ENCODE peak calls at places on chromosomes 11 and 22, in four cellular contexts. T is stomach; F is amniotic stem cell; C is stimulated activated CD8-positive, alpha-beta memory T cell treated with anti-CD3 and anti-CD28 coated beads, Interleukin-4, amount 100 ng/mL, for 4 hours. M is an unnamed sample.

GRCh38 chr11:134541951-134542350 is 129.9 kb upstream of the B3GAT1 start:
- DNase-seq in T (no peak), C (no peak), F (no peak), M (no peak)

GRCh38 chr11:68297812-68298658 is 14.4 kb upstream of the LRP5 start:
- DNase-seq in T (peak), C (peak), F (no peak), M (peak)

GRCh38 chr11:106087815-106088435 is 10.5 kb downstream of the AASDHPPT start:
- DNase-seq in T (peak), F (peak), C (no peak), M (peak)

GRCh38 chr22:46449116-46449691 is 88.2 kb downstream of the CELSR1 start:
- DNase-seq in F (no peak), T (no peak), C (no peak), M (no peak)

GRCh38 chr11:108253176-108253575 is 30.3 kb downstream of the ATM start:
- DNase-seq in C (no peak), T (no peak), F (no peak), M (no peak)

GRCh38 chr11:12565406-12565805 is 108.8 kb upstream of the TEAD1 start:
- DNase-seq in T (no peak), F (no peak), C (no peak), M (no peak)

GRCh38 chr22:27641049-27641790 is 160.3 kb downstream of the MN1 start:
- DNase-seq in F (no peak), T (no peak), C (no peak), M (no peak)

GRCh38 chr11:1864216-1864615 is 11.3 kb downstream of the LSP1 start:
- DNase-seq in F (no peak), T (no peak), C (no peak), M (no peak)

GRCh38 chr22:46575915-46576555 is 38.6 kb upstream of the CELSR1 start:
- DNase-seq in C (no peak), T (no peak), F (no peak), M (no peak)

GRCh38 chr11:123286761-123287160 is 91.7 kb upstream of the CLMP start:
- DNase-seq in C (no peak), F (no peak), T (no peak), M (no peak)

GRCh38 chr22:47136050-47136449 is 373.6 kb downstream of the TBC1D22A start:
- DNase-seq in C (no peak), F (no peak), T (no peak), M (no peak)

GRCh38 chr11:44189986-44190882 is 94.8 kb downstream of the EXT2 start:
- DNase-seq in T (no peak), C (no peak), F (no peak), M (no peak)

GRCh38 chr11:67611165-67611564 is 4.4 kb downstream of the NDUFV1 start:
- DNase-seq in F (no peak), C (no peak), T (no peak), M (no peak)

GRCh38 chr22:47131611-47132427 is 369.4 kb downstream of the TBC1D22A start:
- DNase-seq in F (no peak), C (no peak), T (no peak), M (no peak)

GRCh38 chr11:64220271-64220670 is 5.7 kb downstream of the TRPT1 start:
- DNase-seq in C (no peak), F (no peak), T (no peak), M (no peak)

GRCh38 chr11:100203789-100204188 is 483.3 kb upstream of the ARHGAP42 start:
- DNase-seq in C (no peak), F (no peak), T (no peak), M (no peak)

GRCh38 chr11:64787526-64788320 is 9.4 kb upstream of the SF1 start:
- DNase-seq in F (no peak), C (peak), T (peak), M (peak)

GRCh38 chr11:68215087-68215445 is 2.0 kb upstream of the KMT5B start:
- DNase-seq in F (no peak), T (no peak), C (no peak), M (no peak)

GRCh38 chr11:1772270-1773130 is 8.8 kb upstream of the CTSD start:
- DNase-seq in C (no peak), T (peak), F (peak), M (no peak)

GRCh38 chr11:114964676-114965214 is 286.4 kb downstream of the NXPE2 start:
- DNase-seq in T (no peak), C (no peak), F (no peak), M (no peak)

GRCh38 chr11:60710482-60710881 is 11.1 kb downstream of the MS4A8 start:
- DNase-seq in F (no peak), C (no peak), T (no peak), M (no peak)

GRCh38 chr22:22710719-22711531 is 66.5 kb downstream of the GGTLC2 start:
- DNase-seq in T (peak), F (no peak), C (peak), M (peak)

GRCh38 chr11:27482793-27483192 is 10.2 kb upstream of the LGR4 start:
- DNase-seq in T (no peak), F (no peak), C (no peak), M (no peak)

M was measured in neural crest cell.